ENCODE peak calls at places on chromosomes 13 and 19, in eight cellular contexts. K is choroid plexus epithelial cell; P is M059J; W is fibroblast of pulmonary artery; Z is psoas muscle; M is T-helper 2 cell treated with Interferon-gamma antibody and Interleukin-4, amounts not matched to agents 5 μg/mL and 100 μg/mL, for 36 hours; D is mucosa of descending colon; C is HTR-8/SVneo. H is an unnamed sample.

GRCh38 chr13:40389081-40389641 is 277.3 kb downstream of the FOXO1 start:
- DNase-seq in W (no peak), P (no peak), D (no peak), C (no peak), M (peak), Z (no peak), K (peak), H (peak)

GRCh38 chr13:44112700-44113329 is 233.1 kb downstream of the LACC1 start:
- DNase-seq in C (no peak), D (no peak), M (no peak), Z (no peak), K (no peak), P (no peak), W (no peak), H (no peak)

GRCh38 chr13:39385154-39385553 is 217.8 kb downstream of the LHFPL6 start:
- DNase-seq in P (peak), D (no peak), M (no peak), W (no peak), Z (no peak), C (no peak), K (no peak), H (no peak)

GRCh38 chr19:4018140-4018613 is 10.6 kb downstream of the PIAS4 start:
- DNase-seq in M (no peak), C (no peak), W (no peak), K (no peak), P (no peak), D (no peak), Z (no peak), H (no peak)

GRCh38 chr19:35254341-35255297 is 5.8 kb downstream of the LSR start:
- DNase-seq in C (no peak), P (no peak), Z (no peak), M (no peak), D (no peak), K (no peak), W (no peak), H (no peak)

GRCh38 chr19:20969898-20970297 is 46.8 kb downstream of the ZNF85 start:
- DNase-seq in C (no peak), M (no peak), W (no peak), P (no peak), Z (no peak), K (no peak), D (no peak), H (no peak)

GRCh38 chr19:7010722-7011593 is 10.3 kb downstream of the MBD3L2B start:
- DNase-seq in P (no peak), W (no peak), K (no peak), D (no peak), Z (no peak), C (no peak), M (peak), H (no peak)

GRCh38 chr19:49378501-49378900 is 9.5 kb upstream of the KASH5 start:
- DNase-seq in P (no peak), K (no peak), Z (no peak), M (no peak), C (no peak), W (no peak), D (no peak), H (no peak)

GRCh38 chr13:43389573-43389972 is 366.2 kb downstream of the DNAJC15 start:
- DNase-seq in W (peak), K (peak), Z (no peak), M (no peak), C (no peak), P (no peak), D (no peak), H (no peak)

GRCh38 chr13:39874331-39875055 is 219.0 kb downstream of the COG6 start:
- DNase-seq in C (no peak), M (no peak), Z (no peak), P (no peak), W (peak), K (no peak), D (no peak), H (no peak)

GRCh38 chr13:26497991-26498423 is 59.5 kb upstream of the WASF3 start:
- DNase-seq in K (peak), P (peak), D (no peak), M (no peak), W (peak), Z (no peak), C (peak), H (no peak)

GRCh38 chr13:63305641-63306133 is 1890.0 kb upstream of the PCDH20 start:
- DNase-seq in P (no peak), K (no peak), W (no peak), Z (no peak), M (no peak), D (no peak), C (no peak), H (no peak)

GRCh38 chr13:23996456-23996855 is 99.2 kb upstream of the C1QTNF9B start:
- DNase-seq in Z (no peak), K (no peak), C (no peak), D (no peak), M (no peak), P (no peak), W (no peak), H (no peak)

GRCh38 chr19:6712692-6713670 is 7.5 kb downstream of the C3 start:
- DNase-seq in P (no peak), W (no peak), C (no peak), K (no peak), Z (peak), D (no peak), M (no peak), H (no peak)

GRCh38 chr19:5654931-5655330 is 25.4 kb downstream of the MICOS13 start:
- DNase-seq in Z (no peak), P (no peak), W (no peak), C (no peak), K (no peak), M (no peak), D (no peak), H (no peak)

GRCh38 chr19:48654299-48655059 is 8.5 kb upstream of the CA11 start:
- DNase-seq in Z (no peak), D (no peak), M (no peak), K (peak), C (no peak), P (no peak), W (no peak), H (no peak)

GRCh38 chr19:15962319-15962718 is 13.5 kb downstream of the OR10H4 start:
- DNase-seq in C (no peak), P (no peak), Z (no peak), M (no peak), D (no peak), W (no peak), K (no peak), H (no peak)

GRCh38 chr19:46608178-46608577 is 7.0 kb downstream of the CALM3 start:
- DNase-seq in P (no peak), Z (peak), D (peak), M (no peak), C (no peak), W (no peak), K (no peak), H (no peak)

GRCh38 chr19:38270587-38271167 is 6.3 kb downstream of the SPINT2 start:
- DNase-seq in K (peak), C (no peak), D (no peak), M (no peak), Z (no peak), P (peak), W (no peak), H (no peak)